ENCODE peak calls at places on chromosome 2, in ten cellular contexts. One of them, this sample, is unnamed.

GRCh38 chr2:229887441-229887840 is 34.4 kb downstream of the TRIP12 start:
- DNase-seq in activated naive CD8-positive, alpha-beta T cell treated with anti-CD3 and anti-CD28 coated beads, Interleukin-2, amount 50 U/mL, for 24 hours: no peak
- DNase-seq in putamen: no peak
- DNase-seq in left cardiac atrium: no peak
- DNase-seq in uterus: no peak
- DNase-seq in kidney tubule cell: no peak
- DNase-seq in GM12865: no peak
- DNase-seq in cardiac muscle cell: no peak
- DNase-seq in iris pigment epithelial cell: no peak
- DNase-seq in GM04503: no peak
- DNase-seq in this sample: no peak

GRCh38 chr2:150644298-150645067 is 157.0 kb upstream of the RND3 start:
- DNase-seq in activated naive CD8-positive, alpha-beta T cell treated with anti-CD3 and anti-CD28 coated beads, Interleukin-2, amount 50 U/mL, for 24 hours: no peak
- DNase-seq in putamen: no peak
- DNase-seq in left cardiac atrium: peak
- DNase-seq in uterus: no peak
- DNase-seq in kidney tubule cell: peak
- DNase-seq in GM12865: no peak
- DNase-seq in cardiac muscle cell: no peak
- DNase-seq in iris pigment epithelial cell: peak
- DNase-seq in GM04503: no peak
- DNase-seq in this sample: no peak

GRCh38 chr2:25266399-25266798 is 75.3 kb downstream of the DNMT3A start:
- DNase-seq in activated naive CD8-positive, alpha-beta T cell treated with anti-CD3 and anti-CD28 coated beads, Interleukin-2, amount 50 U/mL, for 24 hours: no peak
- DNase-seq in putamen: no peak
- DNase-seq in left cardiac atrium: no peak
- DNase-seq in uterus: no peak
- DNase-seq in kidney tubule cell: no peak
- DNase-seq in GM12865: no peak
- DNase-seq in cardiac muscle cell: no peak
- DNase-seq in iris pigment epithelial cell: no peak
- DNase-seq in GM04503: no peak
- DNase-seq in this sample: no peak

GRCh38 chr2:225429718-225430117 is 30.2 kb downstream of the NYAP2 start:
- DNase-seq in activated naive CD8-positive, alpha-beta T cell treated with anti-CD3 and anti-CD28 coated beads, Interleukin-2, amount 50 U/mL, for 24 hours: no peak
- DNase-seq in putamen: peak
- DNase-seq in left cardiac atrium: no peak
- DNase-seq in uterus: no peak
- DNase-seq in kidney tubule cell: peak
- DNase-seq in GM12865: no peak
- DNase-seq in cardiac muscle cell: peak
- DNase-seq in iris pigment epithelial cell: peak
- DNase-seq in GM04503: no peak
- DNase-seq in this sample: no peak

GRCh38 chr2:239239607-239240479 is 161.0 kb downstream of the HDAC4 start:
- DNase-seq in activated naive CD8-positive, alpha-beta T cell treated with anti-CD3 and anti-CD28 coated beads, Interleukin-2, amount 50 U/mL, for 24 hours: peak
- DNase-seq in putamen: no peak
- DNase-seq in left cardiac atrium: no peak
- DNase-seq in uterus: peak
- DNase-seq in kidney tubule cell: no peak
- DNase-seq in GM12865: no peak
- DNase-seq in cardiac muscle cell: no peak
- DNase-seq in iris pigment epithelial cell: no peak
- DNase-seq in GM04503: no peak
- DNase-seq in this sample: no peak

GRCh38 chr2:45382744-45383143 is 228.3 kb downstream of the SRBD1 start:
- DNase-seq in activated naive CD8-positive, alpha-beta T cell treated with anti-CD3 and anti-CD28 coated beads, Interleukin-2, amount 50 U/mL, for 24 hours: no peak
- DNase-seq in putamen: no peak
- DNase-seq in left cardiac atrium: no peak
- DNase-seq in uterus: no peak
- DNase-seq in kidney tubule cell: no peak
- DNase-seq in GM12865: no peak
- DNase-seq in cardiac muscle cell: no peak
- DNase-seq in iris pigment epithelial cell: peak
- DNase-seq in GM04503: no peak
- DNase-seq in this sample: no peak

GRCh38 chr2:31049913-31050588 is 88.2 kb downstream of the GALNT14 start:
- DNase-seq in activated naive CD8-positive, alpha-beta T cell treated with anti-CD3 and anti-CD28 coated beads, Interleukin-2, amount 50 U/mL, for 24 hours: no peak
- DNase-seq in putamen: no peak
- DNase-seq in left cardiac atrium: no peak
- DNase-seq in uterus: no peak
- DNase-seq in kidney tubule cell: peak
- DNase-seq in GM12865: no peak
- DNase-seq in cardiac muscle cell: no peak
- DNase-seq in iris pigment epithelial cell: no peak
- DNase-seq in GM04503: no peak
- DNase-seq in this sample: peak

GRCh38 chr2:237700583-237701032 is 73.2 kb downstream of the LRRFIP1 start:
- DNase-seq in activated naive CD8-positive, alpha-beta T cell treated with anti-CD3 and anti-CD28 coated beads, Interleukin-2, amount 50 U/mL, for 24 hours: peak
- DNase-seq in putamen: no peak
- DNase-seq in left cardiac atrium: peak
- DNase-seq in uterus: peak
- DNase-seq in kidney tubule cell: peak
- DNase-seq in GM12865: peak
- DNase-seq in cardiac muscle cell: peak
- DNase-seq in iris pigment epithelial cell: peak
- DNase-seq in GM04503: no peak
- DNase-seq in this sample: peak

GRCh38 chr2:65579506-65580235 is 147.3 kb upstream of the SPRED2 start:
- DNase-seq in activated naive CD8-positive, alpha-beta T cell treated with anti-CD3 and anti-CD28 coated beads, Interleukin-2, amount 50 U/mL, for 24 hours: no peak
- DNase-seq in putamen: no peak
- DNase-seq in left cardiac atrium: no peak
- DNase-seq in uterus: no peak
- DNase-seq in kidney tubule cell: no peak
- DNase-seq in GM12865: no peak
- DNase-seq in cardiac muscle cell: no peak
- DNase-seq in iris pigment epithelial cell: no peak
- DNase-seq in GM04503: no peak
- DNase-seq in this sample: no peak

GRCh38 chr2:100208375-100208774 is 66.0 kb upstream of the AFF3 start:
- DNase-seq in activated naive CD8-positive, alpha-beta T cell treated with anti-CD3 and anti-CD28 coated beads, Interleukin-2, amount 50 U/mL, for 24 hours: no peak
- DNase-seq in putamen: no peak
- DNase-seq in left cardiac atrium: no peak
- DNase-seq in uterus: no peak
- DNase-seq in kidney tubule cell: no peak
- DNase-seq in GM12865: no peak
- DNase-seq in cardiac muscle cell: no peak
- DNase-seq in iris pigment epithelial cell: no peak
- DNase-seq in GM04503: peak
- DNase-seq in this sample: no peak

GRCh38 chr2:95345415-95346235 is 48.5 kb downstream of the KCNIP3 start:
- DNase-seq in activated naive CD8-positive, alpha-beta T cell treated with anti-CD3 and anti-CD28 coated beads, Interleukin-2, amount 50 U/mL, for 24 hours: peak
- DNase-seq in putamen: peak
- DNase-seq in left cardiac atrium: peak
- DNase-seq in uterus: peak
- DNase-seq in kidney tubule cell: peak
- DNase-seq in GM12865: peak
- DNase-seq in cardiac muscle cell: peak
- DNase-seq in iris pigment epithelial cell: peak
- DNase-seq in GM04503: no peak
- DNase-seq in this sample: peak